ENCODE peak calls at places on chromosomes 5 and 9, in nine cellular contexts. E is activated CD8-positive, alpha-beta T cell treated with anti-CD3 and anti-CD28 coated beads for 36 hours; C is hepatocyte; N is K562; L is CD4-positive, alpha-beta T cell; B is A673; W is omental fat pad; H is IMR-90; Z is cardiac fibroblast. U is an unnamed sample.
A peak's percentile ranks its signal among the peaks of the same experiment; 100 is the strongest.

GRCh38 chr5:138470322-138471285 is 5.3 kb downstream of the EGR1 start:
- DNase-seq in C (peak; percentile 78), L (no peak), H (no peak), B (peak; percentile 50), W (no peak), E (no peak), N (no peak), Z (no peak), U (no peak)

GRCh38 chr5:26894719-26895263 is 143.6 kb downstream of the CDH9 start:
- DNase-seq in N (no peak), L (no peak), C (no peak), E (no peak), B (no peak), W (no peak), H (no peak), Z (no peak), U (no peak)

GRCh38 chr5:157431544-157432200 is 28.3 kb upstream of the NIPAL4 start:
- DNase-seq in C (peak; percentile 68), L (no peak), H (peak; percentile 69), Z (peak; percentile 73), E (peak; percentile 37), B (peak; percentile 63), W (no peak), N (no peak), U (no peak)

GRCh38 chr5:67266654-67267350 is 70.2 kb upstream of the CD180 start:
- DNase-seq in L (no peak), E (no peak), H (no peak), C (no peak), N (no peak), B (no peak), Z (no peak), W (no peak), U (no peak)

GRCh38 chr5:137312060-137312459 is 187.1 kb downstream of the SPOCK1 start:
- DNase-seq in Z (no peak), N (no peak), L (no peak), E (no peak), C (no peak), H (no peak), B (peak; percentile 30), W (no peak), U (no peak)

GRCh38 chr5:95417971-95418370 is 26.8 kb downstream of the FAM81B start:
- DNase-seq in H (peak; percentile 0), Z (no peak), W (no peak), B (no peak), N (no peak), E (no peak), L (no peak), C (no peak), U (no peak)

GRCh38 chr5:104793031-104793430 is 1230.4 kb upstream of the NUDT12 start:
- DNase-seq in H (no peak), L (no peak), C (no peak), B (no peak), E (no peak), W (no peak), N (no peak), Z (no peak), U (no peak)

GRCh38 chr9:128404579-128404978 is 16.1 kb upstream of the CERCAM start:
- DNase-seq in E (no peak), Z (no peak), C (no peak), L (no peak), W (no peak), N (no peak), B (no peak), H (no peak), U (no peak)

GRCh38 chr5:6950250-6950649 is 237.0 kb downstream of the TENT4A start:
- DNase-seq in B (no peak), Z (no peak), C (no peak), W (no peak), E (peak; percentile 6), N (no peak), H (no peak), L (no peak), U (no peak)

GRCh38 chr5:62550103-62550502 is 28.5 kb upstream of the LRRC70 start:
- DNase-seq in B (no peak), H (no peak), L (no peak), W (no peak), E (no peak), N (no peak), Z (no peak), C (no peak), U (no peak)

GRCh38 chr9:109796081-109796480 is 16.1 kb downstream of the PALM2AKAP2 start:
- DNase-seq in H (no peak), Z (no peak), N (no peak), B (no peak), L (no peak), W (no peak), C (no peak), E (no peak), U (no peak)

GRCh38 chr9:131593255-131593820 is 48.0 kb downstream of the PRRT1B start:
- DNase-seq in L (no peak), C (no peak), W (no peak), B (no peak), Z (no peak), N (no peak), H (peak; percentile 15), E (no peak), U (no peak)

GRCh38 chr5:61055434-61056006 is 106.7 kb downstream of the SMIM15 start:
- DNase-seq in W (no peak), N (peak; percentile 14), B (peak; percentile 75), H (peak; percentile 72), E (no peak), C (peak; percentile 57), L (no peak), Z (peak; percentile 75), U (no peak)

GRCh38 chr5:55173696-55174101 is 722 bp upstream of the CDC20B start:
- DNase-seq in H (no peak), E (peak; percentile 4), Z (no peak), N (no peak), L (no peak), B (no peak), C (no peak), W (no peak), U (no peak)
- TF ChIP-seq CTCF in H (no peak), E (no peak), Z (no peak), N (no peak), L (no peak), B (no peak), C (no peak), W (no peak), U (no peak)

DNA sequence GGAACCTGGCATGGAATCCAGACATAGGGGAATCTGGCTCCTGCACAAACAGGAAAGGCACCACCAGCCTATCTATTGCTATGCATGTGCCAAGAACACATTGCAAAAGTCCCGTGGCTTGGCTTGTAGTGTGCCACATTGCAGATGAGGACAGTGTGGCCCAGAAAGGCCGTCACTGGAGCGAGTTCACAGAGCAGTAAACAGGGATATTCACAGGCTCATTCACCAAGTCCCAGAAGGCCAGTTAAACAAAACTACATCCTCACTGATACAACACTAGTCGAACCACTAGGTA is 39.6 kb upstream of the TRIM32 start:
- DNase-seq in B (no peak), Z (no peak), E (no peak), L (no peak), N (no peak), W (no peak), C (no peak), H (no peak), U (no peak)
- TF ChIP-seq CTCF in B (peak; percentile 0), Z (no peak), E (peak; percentile 12), L (no peak), N (no peak), W (no peak), C (no peak), H (no peak), U (no peak)

GRCh38 chr5:1770443-1770802 is 29.2 kb downstream of the MRPL36 start:
- DNase-seq in B (no peak), H (no peak), E (no peak), L (no peak), C (no peak), N (no peak), W (no peak), Z (no peak), U (no peak)

GRCh38 chr5:1769017-1769640 is 30.5 kb downstream of the MRPL36 start:
- DNase-seq in H (no peak), L (no peak), W (no peak), N (no peak), B (no peak), Z (no peak), C (no peak), E (no peak), U (no peak)

GRCh38 chr5:1771149-1772065 is 28.2 kb downstream of the MRPL36 start:
- DNase-seq in N (no peak), B (no peak), W (no peak), H (no peak), C (no peak), E (no peak), L (no peak), Z (no peak), U (no peak)

GRCh38 chr5:1769752-1770442 is 29.7 kb downstream of the MRPL36 start:
- DNase-seq in Z (no peak), B (no peak), C (no peak), W (no peak), N (no peak), H (no peak), E (no peak), L (no peak), U (no peak)

DNA sequence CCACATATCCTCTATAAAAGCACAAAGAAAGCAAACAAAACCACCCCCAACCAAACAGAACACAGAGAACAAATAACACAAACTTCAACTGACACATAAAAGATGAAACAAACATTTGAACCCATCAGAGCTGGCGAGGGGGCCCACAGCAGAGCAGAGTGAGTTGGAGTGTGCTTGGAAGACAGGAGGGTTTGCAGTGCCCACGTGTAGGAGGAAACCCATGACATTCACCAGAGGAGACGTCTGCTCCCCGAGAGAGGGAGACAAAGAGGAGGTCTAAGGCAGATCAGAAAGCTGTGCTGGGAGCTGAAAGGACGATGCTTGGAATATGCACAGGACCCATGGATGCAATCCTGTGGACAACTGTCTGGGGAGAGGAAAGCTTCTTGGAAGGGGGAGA is 27.0 kb downstream of the MRPL36 start:
- DNase-seq in Z (peak; percentile 72), L (no peak), B (peak; percentile 43), H (peak; percentile 66), C (peak; percentile 38), E (no peak), N (no peak), W (no peak), U (no peak)
- TF ChIP-seq CTCF in Z (peak; percentile 66), L (no peak), B (peak; percentile 30), H (peak; percentile 58), C (peak; percentile 29), E (no peak), N (peak; percentile 36), W (no peak), U (peak; percentile 8)

DNA sequence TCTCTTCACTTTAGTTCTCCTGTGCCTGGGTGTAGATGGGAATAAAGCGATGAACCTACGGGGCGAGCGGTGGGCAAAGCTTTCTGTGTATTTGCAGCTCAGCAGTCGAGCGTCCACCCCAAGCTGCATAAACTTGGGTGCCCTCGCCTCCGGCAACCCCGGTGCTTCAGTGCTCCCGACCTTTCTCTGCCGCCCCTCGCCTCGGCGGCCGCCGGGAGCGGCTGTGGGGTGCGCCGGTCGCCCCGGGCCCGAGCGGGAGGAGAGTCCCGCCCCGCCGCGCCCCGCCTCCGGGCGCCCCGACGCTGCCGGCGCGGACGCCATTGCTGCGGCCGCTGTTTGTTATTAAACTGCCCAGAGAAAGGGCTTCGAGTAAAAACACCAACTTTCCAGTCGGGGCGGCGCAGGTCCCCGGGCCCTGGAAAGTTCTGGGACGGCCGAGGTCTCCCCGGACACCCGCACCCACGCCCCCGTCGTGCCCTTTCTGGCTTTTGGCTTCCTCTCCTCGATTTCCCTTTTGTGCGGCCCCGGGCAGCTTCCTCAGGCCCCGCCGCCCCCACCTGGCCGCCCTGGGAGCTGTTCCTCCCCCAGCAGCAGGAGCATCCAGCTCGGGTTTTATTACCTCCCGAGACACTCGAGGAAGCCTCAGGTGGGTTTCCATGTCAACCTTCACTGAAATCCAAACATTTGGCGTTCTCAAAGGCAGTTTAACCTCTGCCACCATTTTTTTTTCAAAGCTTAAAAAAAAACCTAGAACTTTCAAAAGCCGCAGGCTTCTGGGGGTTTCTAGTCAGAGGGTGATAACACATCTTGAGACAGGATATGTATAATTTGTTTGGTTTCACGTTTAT is 334.3 kb downstream of the CWC27 start:
- DNase-seq in H (peak; percentile 15), E (peak; percentile 49), N (no peak), Z (peak; percentile 72), L (peak; percentile 12), W (no peak), B (peak; percentile 34), C (peak; percentile 67), U (no peak)
- TF ChIP-seq CTCF in H (no peak), E (no peak), N (no peak), Z (no peak), L (peak; percentile 17), W (no peak), B (peak; percentile 33), C (no peak), U (no peak)

U was measured in D721Med.